ENCODE peak calls at places on chromosomes 13 and 19, in nine cellular contexts. O is AG09309, W is heart left ventricle, B is neural progenitor cell, P is progenitor cell of endocrine pancreas, K is astrocyte, I is GM12878, J is cardiac muscle cell, G is Calu3. V is an unnamed sample.

GRCh38 chr19:35533822-35534521 is 716 bp downstream of the GAPDHS start:
- DNase-seq in B (peak; percentile 58), P (no peak), G (peak; percentile 50), I (no peak), K (no peak), O (no peak), W (no peak), J (peak; percentile 57), V (no peak)

GRCh38 chr19:13993554-13994308 is 12.4 kb downstream of the RFX1 start:
- DNase-seq in P (no peak), I (no peak), B (no peak), J (no peak), K (no peak), W (no peak), G (no peak), O (no peak), V (no peak)

GRCh38 chr19:38649305-38650179 is 2.1 kb downstream of the ACTN4 start:
- DNase-seq in J (no peak), I (no peak), W (peak; percentile 54), P (no peak), G (peak; percentile 80), K (no peak), B (no peak), O (no peak), V (no peak)

GRCh38 chr19:48006762-48007161 is 12.3 kb downstream of the ELSPBP1 start:
- DNase-seq in J (no peak), O (no peak), G (peak; percentile 14), I (no peak), B (no peak), P (no peak), W (no peak), K (no peak), V (no peak)

GRCh38 chr19:40055049-40055448 is 982 bp downstream of the ZNF780B start:
- DNase-seq in K (no peak), J (no peak), B (no peak), P (no peak), O (no peak), W (no peak), G (no peak), I (no peak), V (no peak)

GRCh38 chr13:60226507-60226906 is 62.8 kb upstream of the DIAPH3 start:
- DNase-seq in G (no peak), B (peak; percentile 69), O (no peak), K (peak; percentile 2), J (peak; percentile 53), I (no peak), W (no peak), P (no peak), V (peak; percentile 40)

GRCh38 chr13:26895081-26895807 is 134.7 kb upstream of the GPR12 start:
- DNase-seq in K (no peak), O (no peak), P (no peak), B (no peak), W (no peak), G (no peak), J (peak; percentile 20), I (no peak), V (no peak)

GRCh38 chr19:13209797-13210775 is 59.9 kb downstream of the IER2 start:
- DNase-seq in K (no peak), W (no peak), I (no peak), B (no peak), J (no peak), P (no peak), G (no peak), O (no peak), V (no peak)

DNA sequence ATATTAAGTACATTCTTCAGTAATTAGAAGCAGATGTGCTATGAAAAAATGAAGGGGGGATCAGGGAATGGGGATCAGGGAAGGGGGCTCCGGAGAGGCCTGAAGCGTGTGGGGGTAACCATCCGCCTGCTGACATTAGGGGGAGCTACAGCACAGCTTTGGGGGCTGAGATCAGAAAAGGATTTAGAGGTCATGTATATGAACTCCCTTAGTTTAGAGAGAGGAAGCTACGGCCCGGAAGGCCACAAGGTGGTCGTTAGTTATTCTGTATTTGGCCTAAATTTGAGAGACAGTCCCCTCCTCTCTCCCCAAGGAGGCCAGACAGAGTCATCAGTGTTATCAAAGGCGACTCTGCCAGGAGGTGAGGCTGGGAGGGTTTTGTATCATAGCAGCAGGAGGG is 99.0 kb downstream of the TM9SF2 start:
- DNase-seq in J (no peak), G (no peak), O (no peak), P (no peak), I (no peak), W (no peak), B (peak; percentile 66), K (no peak), V (no peak)
- TF ChIP-seq CTCF in J (peak; percentile 10), G (no peak), O (no peak), P (peak; percentile 22), I (peak; percentile 6), W (no peak), B (peak; percentile 76), K (no peak), V (no peak)

DNA sequence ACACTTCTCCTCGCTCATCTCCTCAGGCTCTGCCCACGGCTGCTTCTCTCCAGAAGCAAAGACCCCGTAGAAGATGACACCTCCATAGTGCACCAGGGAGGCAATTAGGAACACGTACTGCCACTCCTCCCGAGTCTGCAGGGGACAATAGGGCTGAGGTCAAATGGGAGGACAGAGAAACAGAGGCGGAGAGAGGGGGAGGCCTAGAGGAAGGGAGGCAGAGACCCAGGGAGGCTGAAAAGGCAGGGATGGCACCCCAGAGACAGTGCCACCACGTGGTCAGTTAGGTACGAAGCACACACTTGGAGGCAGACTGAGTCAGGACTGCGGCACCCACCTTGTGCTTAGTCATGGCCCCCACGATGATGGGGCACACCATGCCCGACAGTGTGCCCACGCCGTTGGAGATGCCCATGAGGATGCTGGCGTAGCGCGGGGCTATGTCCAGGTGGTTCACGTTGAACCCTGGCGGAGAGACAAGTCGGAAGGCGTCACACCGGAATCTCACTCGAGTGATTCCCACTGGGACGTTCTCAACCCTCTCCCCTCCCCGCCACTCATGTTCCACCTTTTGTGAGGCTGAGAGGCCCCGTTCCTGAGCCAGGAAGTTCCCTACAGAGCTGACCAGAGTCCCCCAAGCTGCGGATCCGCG is 5.6 kb downstream of the GFY start:
- DNase-seq in J (no peak), B (peak; percentile 38), K (no peak), O (no peak), P (no peak), W (no peak), I (no peak), G (peak; percentile 20), V (no peak)
- TF ChIP-seq CTCF in J (peak; percentile 25), B (peak; percentile 46), K (no peak), O (peak; percentile 34), P (no peak), W (no peak), I (peak; percentile 45), G (no peak), V (no peak)

GRCh38 chr19:49809155-49809986 is 3.7 kb downstream of the FUZ start:
- DNase-seq in J (no peak), G (no peak), I (no peak), O (no peak), P (peak; percentile 30), B (peak; percentile 71), W (peak; percentile 71), K (peak; percentile 16), V (peak; percentile 65)
- TF ChIP-seq CTCF in J (no peak), G (no peak), I (peak; percentile 27), O (no peak), P (peak; percentile 31), B (peak; percentile 29), W (peak; percentile 33), K (no peak), V (no peak)

DNA sequence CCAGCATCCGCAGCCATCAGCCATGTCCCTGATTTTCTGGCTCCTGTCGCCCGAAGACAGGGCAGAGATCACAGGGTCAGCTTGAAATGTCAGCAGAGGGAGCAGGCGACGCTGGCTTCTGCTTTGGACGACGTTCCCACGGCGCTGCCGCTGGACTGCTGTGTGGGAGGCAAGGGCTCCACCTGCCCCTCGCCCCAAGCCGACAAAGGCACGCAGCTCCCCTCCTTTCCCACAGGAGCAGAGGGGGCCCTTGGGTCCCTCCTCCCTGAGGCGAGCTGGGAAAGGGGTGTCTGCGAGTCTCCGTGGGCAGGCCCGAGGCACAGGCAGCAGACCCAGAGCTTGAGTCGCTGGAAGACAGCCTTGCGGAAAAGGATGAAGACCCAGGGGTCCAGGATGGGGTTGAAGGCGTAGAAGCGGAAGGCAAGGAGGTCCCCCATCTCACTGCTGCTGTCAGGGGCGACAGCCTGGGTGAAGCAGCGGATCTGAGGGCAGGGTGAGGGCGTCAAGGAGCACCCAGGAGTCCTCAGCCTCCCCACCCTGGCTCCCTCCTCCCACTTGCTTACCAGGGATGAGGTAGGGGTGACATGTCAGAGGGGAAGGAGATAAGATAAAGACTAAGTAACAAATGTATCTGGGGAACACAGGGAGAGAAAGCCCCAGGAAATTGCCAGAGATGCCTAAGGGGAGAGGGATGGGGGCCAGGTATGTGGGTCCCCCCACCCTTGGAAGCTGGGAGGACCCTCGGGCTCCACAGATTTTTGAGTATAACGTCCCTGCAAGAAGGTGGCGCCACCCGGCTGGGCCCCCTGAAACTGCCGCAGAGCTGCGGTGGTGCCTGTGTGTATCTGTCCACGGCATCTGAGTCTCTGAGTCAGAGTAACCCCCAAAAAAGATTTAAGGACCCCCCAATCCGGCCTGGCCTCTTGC is 3.4 kb downstream of the PTGIR start:
- DNase-seq in W (no peak), B (peak; percentile 43), K (no peak), G (no peak), J (no peak), O (no peak), P (no peak), I (no peak), V (no peak)
- TF ChIP-seq CTCF in W (no peak), B (peak; percentile 40), K (no peak), G (peak; percentile 22), J (peak; percentile 15), O (peak; percentile 14), P (no peak), I (peak; percentile 27), V (no peak)

DNA sequence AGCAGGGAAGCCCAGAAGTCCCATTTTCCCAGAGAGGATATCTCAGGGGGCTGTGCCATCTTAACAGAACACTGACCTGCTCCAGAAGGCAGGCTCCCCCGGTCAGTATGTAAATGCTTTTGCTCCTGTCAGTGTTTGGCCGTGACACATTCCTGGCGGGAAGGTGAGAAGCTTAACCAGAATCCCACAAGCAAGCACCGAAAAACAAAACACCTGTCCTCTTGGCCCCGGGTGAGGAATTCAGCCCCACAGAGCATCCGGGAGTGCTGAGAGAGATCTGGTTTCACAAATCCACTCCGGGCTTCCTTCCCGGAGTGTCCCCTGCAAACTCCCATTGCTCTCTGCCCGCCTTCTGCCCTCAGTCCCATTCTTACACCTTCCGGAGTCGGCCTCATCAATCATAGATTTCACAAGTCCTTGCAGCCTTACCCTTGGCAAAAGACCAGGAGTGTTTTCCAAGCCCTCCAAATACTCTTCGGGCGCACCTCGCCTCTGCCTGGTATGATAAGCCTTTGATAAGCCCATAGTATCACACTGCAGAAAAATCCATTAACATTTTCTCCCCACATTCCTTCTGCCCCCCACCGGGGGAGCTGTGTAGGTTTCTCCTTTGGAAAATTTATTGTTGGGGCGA is 12.2 kb downstream of the TPM4 start:
- DNase-seq in I (no peak), O (no peak), P (no peak), J (peak; percentile 68), W (no peak), K (peak; percentile 62), B (no peak), G (peak; percentile 78), V (no peak)
- TF ChIP-seq CTCF in I (peak; percentile 15), O (no peak), P (peak; percentile 37), J (peak; percentile 17), W (no peak), K (peak; percentile 31), B (peak; percentile 16), G (no peak), V (no peak)

GRCh38 chr13:97588993-97589392 is 155.0 kb downstream of the RAP2A start:
- DNase-seq in O (no peak), G (no peak), W (no peak), I (no peak), P (no peak), K (no peak), B (no peak), J (no peak), V (no peak)
- TF ChIP-seq CTCF in O (no peak), G (no peak), W (no peak), I (no peak), P (no peak), K (no peak), B (peak; percentile 19), J (no peak), V (no peak)